ENCODE peak calls at places on chromosomes 1 and 21, in eight cellular contexts. S, T, A, N, Z, W, C and U are unnamed samples.

GRCh38 chr1:36486436-36487335 is 4.0 kb upstream of the CSF3R start:
- DNase-seq in S (no peak), T (peak; percentile 39), A (no peak), N (peak; percentile 93), Z (peak; percentile 93), W (peak; percentile 39), C (no peak), U (no peak)

GRCh38 chr1:167722152-167722869 is 529 bp downstream of the MPZL1 start:
- DNase-seq in S (no peak), T (peak; percentile 29), A (no peak), N (peak; percentile 60), Z (peak; percentile 41), W (peak; percentile 42), C (peak; percentile 29), U (peak; percentile 25)

GRCh38 chr21:29224006-29224405 is 74.7 kb upstream of the BACH1 start:
- DNase-seq in S (no peak), T (no peak), A (no peak), N (no peak), Z (no peak), W (no peak), C (no peak), U (no peak)

GRCh38 chr1:84225636-84226035 is 75.9 kb upstream of the SAMD13 start:
- DNase-seq in S (no peak), T (peak; percentile 40), A (no peak), N (no peak), Z (no peak), W (peak; percentile 32), C (no peak), U (no peak)

GRCh38 chr1:201049248-201049831 is 25.8 kb upstream of the KIF21B start:
- DNase-seq in S (no peak), T (no peak), A (no peak), N (no peak), Z (no peak), W (no peak), C (no peak), U (no peak)

GRCh38 chr21:31204801-31205200 is 139.3 kb downstream of the TIAM1 start:
- DNase-seq in S (no peak), T (no peak), A (no peak), N (no peak), Z (no peak), W (no peak), C (no peak), U (no peak)

GRCh38 chr21:31480228-31480627 is 136.2 kb upstream of the TIAM1 start:
- DNase-seq in S (no peak), T (no peak), A (no peak), N (no peak), Z (no peak), W (no peak), C (no peak), U (no peak)

GRCh38 chr21:21664871-21665270 is 666.7 kb downstream of the NCAM2 start:
- DNase-seq in S (no peak), T (peak; percentile 21), A (no peak), N (no peak), Z (no peak), W (peak; percentile 46), C (no peak), U (no peak)

GRCh38 chr1:38031513-38031866 is 15.1 kb downstream of the POU3F1 start:
- DNase-seq in S (no peak), T (no peak), A (no peak), N (no peak), Z (no peak), W (no peak), C (no peak), U (no peak)

GRCh38 chr1:20483833-20484525 is 2.0 kb downstream of the CAMK2N1 start:
- DNase-seq in S (peak; percentile 52), T (peak; percentile 37), A (no peak), N (no peak), Z (peak; percentile 43), W (peak; percentile 44), C (peak; percentile 43), U (no peak)

GRCh38 chr1:50251592-50252165 is 143.0 kb downstream of the ELAVL4 start:
- DNase-seq in S (peak; percentile 56), T (no peak), A (no peak), N (no peak), Z (no peak), W (no peak), C (no peak), U (no peak)

GRCh38 chr1:27111771-27112573 is 43.0 kb downstream of the SLC9A1 start:
- DNase-seq in S (peak; percentile 84), T (peak; percentile 100), A (peak; percentile 100), N (peak; percentile 76), Z (peak; percentile 81), W (peak; percentile 99), C (peak; percentile 99), U (peak; percentile 50)
- TF ChIP-seq CTCF in S (peak; percentile 44), T (peak; percentile 21), A (peak; percentile 88), N (peak; percentile 36), Z (no peak), W (peak; percentile 28), C (peak; percentile 41), U (peak; percentile 18)

GRCh38 chr1:32474954-32475353 is 10.1 kb downstream of the ZBTB8B start:
- DNase-seq in S (no peak), T (no peak), A (no peak), N (no peak), Z (no peak), W (no peak), C (no peak), U (no peak)

GRCh38 chr1:32468791-32469190 is 3.9 kb downstream of the ZBTB8B start:
- DNase-seq in S (no peak), T (no peak), A (no peak), N (no peak), Z (no peak), W (no peak), C (no peak), U (no peak)

GRCh38 chr1:32471695-32472362 is 7.0 kb downstream of the ZBTB8B start:
- DNase-seq in S (no peak), T (no peak), A (no peak), N (no peak), Z (no peak), W (no peak), C (no peak), U (no peak)

GRCh38 chr1:32470431-32470830 is 5.6 kb downstream of the ZBTB8B start:
- DNase-seq in S (no peak), T (no peak), A (no peak), N (no peak), Z (no peak), W (peak; percentile 31), C (peak; percentile 81), U (no peak)

DNA sequence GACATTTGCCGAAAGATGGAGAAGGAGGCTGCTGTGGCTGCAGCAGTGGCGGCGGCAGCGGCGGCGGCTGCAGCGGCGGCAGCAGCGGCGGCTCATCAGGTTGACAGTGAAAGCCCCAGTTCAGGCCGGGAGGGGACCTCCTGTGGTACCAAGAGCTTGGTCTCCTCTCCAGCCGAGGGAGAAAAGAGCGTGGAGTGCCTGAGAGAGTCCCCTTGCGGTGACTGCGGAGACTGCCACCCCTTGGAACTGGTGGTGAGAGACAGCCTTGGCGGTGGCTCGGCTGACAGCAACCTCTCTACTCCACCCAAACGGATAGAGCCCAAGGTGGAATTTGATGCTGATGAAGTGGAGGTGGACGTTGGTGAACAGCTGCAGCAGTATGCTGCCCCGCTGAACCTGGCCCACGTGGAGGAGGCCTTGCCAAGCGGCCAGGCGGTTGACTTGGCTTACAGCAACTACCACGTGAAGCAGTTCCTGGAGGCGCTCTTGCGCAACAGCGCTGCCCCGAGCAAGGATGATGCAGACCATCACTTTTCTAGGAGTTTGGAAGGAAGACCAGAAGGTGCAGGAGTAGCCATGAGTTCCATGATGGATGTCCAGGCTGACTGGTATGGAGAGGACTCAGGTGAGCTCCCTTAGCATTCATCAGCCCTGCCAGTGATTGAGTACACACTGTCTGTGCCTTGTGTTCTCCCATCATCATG is 6.3 kb downstream of the ZBTB8B start:
- DNase-seq in S (peak; percentile 66), T (no peak), A (no peak), N (no peak), Z (no peak), W (peak; percentile 22), C (no peak), U (no peak)
- TF ChIP-seq CTCF in S (peak; percentile 26), T (peak; percentile 37), A (peak; percentile 38), N (peak; percentile 15), Z (no peak), W (peak; percentile 48), C (peak; percentile 27), U (no peak)

DNA sequence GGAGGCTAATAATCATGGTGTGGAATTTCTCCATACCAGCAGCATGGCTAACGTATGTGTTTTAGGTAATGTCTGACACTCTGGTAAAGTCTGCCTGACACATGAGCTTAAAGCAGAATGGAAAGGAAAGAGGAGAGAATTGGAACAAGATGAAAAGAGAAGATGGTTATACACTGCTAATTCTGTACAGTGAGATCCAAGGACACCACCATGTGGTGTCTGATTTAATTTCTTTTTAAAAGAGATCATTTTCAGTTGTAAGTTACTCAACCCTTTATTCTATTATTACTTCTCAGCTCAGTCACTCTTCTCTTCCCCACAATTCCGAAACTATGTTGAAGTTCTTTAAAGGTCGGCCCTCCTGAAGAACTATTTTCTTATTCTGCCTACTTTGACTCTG is 15.6 kb downstream of the PRKAB2 start:
- DNase-seq in S (no peak), T (no peak), A (no peak), N (no peak), Z (no peak), W (no peak), C (no peak), U (no peak)
- TF ChIP-seq CTCF in S (no peak), T (no peak), A (peak; percentile 3), N (no peak), Z (no peak), W (no peak), C (no peak), U (no peak)

GRCh38 chr1:222769181-222769580 is 32.2 kb downstream of the FAM177B start:
- DNase-seq in S (no peak), T (no peak), A (no peak), N (no peak), Z (peak; percentile 33), W (no peak), C (no peak), U (no peak)
- TF ChIP-seq CTCF in S (peak; percentile 13), T (no peak), A (peak; percentile 52), N (no peak), Z (no peak), W (no peak), C (no peak), U (no peak)

DNA sequence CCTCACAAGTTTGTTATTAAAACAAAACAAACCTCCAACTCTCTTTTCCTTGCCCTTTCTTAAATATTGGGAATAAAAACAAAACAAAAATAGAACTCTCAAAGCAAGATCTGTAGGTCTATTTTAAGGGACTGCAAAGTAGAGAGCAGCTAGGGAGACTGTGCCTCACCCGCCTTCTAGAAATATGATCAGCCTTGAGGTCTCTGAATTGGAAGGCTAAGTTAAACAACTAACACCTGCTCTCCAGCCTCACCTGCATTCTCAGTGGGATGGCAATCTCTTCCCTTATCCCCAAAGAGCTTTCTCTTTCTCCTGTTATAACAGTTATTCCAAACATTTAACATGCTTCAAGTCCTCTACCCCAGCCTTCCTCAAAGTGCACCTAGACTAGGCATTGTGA is 75.5 kb upstream of the TNR start:
- DNase-seq in S (no peak), T (no peak), A (no peak), N (no peak), Z (no peak), W (no peak), C (no peak), U (no peak)
- TF ChIP-seq CTCF in S (no peak), T (no peak), A (no peak), N (no peak), Z (no peak), W (no peak), C (no peak), U (no peak)

GRCh38 chr1:150532860-150533259 is 16.3 kb upstream of the ADAMTSL4 start:
- DNase-seq in S (no peak), T (no peak), A (no peak), N (no peak), Z (no peak), W (no peak), C (peak; percentile 54), U (no peak)
- TF ChIP-seq CTCF in S (no peak), T (no peak), A (no peak), N (no peak), Z (no peak), W (no peak), C (no peak), U (peak; percentile 4)